ENCODE peak calls at places on chromosomes 6 and 20, in six cellular contexts. V is GM13976; P is left ventricle myocardium inferior; D is astrocyte of the cerebellum; Z is NCI-H1092; O is activated CD4-positive, alpha-beta T cell treated with anti-CD3 and anti-CD28 coated beads, Interleukin-2, amount 10 ng/mL, durations not matched to agents 24 days and 14 days. L is an unnamed sample.

GRCh38 chr6:53436904-53437303 is 88.2 kb upstream of the ELOVL5 start:
- DNase-seq in V (no peak), D (no peak), Z (no peak), O (no peak), P (no peak), L (no peak)

GRCh38 chr6:20644667-20645370 is 110.6 kb downstream of the CDKAL1 start:
- DNase-seq in V (no peak), Z (no peak), P (no peak), D (no peak), O (no peak), L (peak)

GRCh38 chr6:4698901-4699659 is 77.1 kb upstream of the CDYL start:
- DNase-seq in D (peak), V (no peak), P (no peak), O (no peak), Z (no peak), L (no peak)

GRCh38 chr6:45003400-45003799 is 324.7 kb upstream of the RUNX2 start:
- DNase-seq in Z (no peak), O (no peak), P (no peak), D (no peak), V (no peak), L (no peak)

GRCh38 chr6:126112171-126112632 is 125.9 kb downstream of the TRMT11 start:
- DNase-seq in P (no peak), D (peak), Z (no peak), O (no peak), V (no peak), L (peak)

GRCh38 chr20:6583134-6583738 is 184.2 kb upstream of the BMP2 start:
- DNase-seq in D (peak), P (peak), O (no peak), Z (peak), V (peak), L (peak)

GRCh38 chr6:15593798-15594197 is 69.0 kb downstream of the DTNBP1 start:
- DNase-seq in D (no peak), Z (no peak), P (no peak), O (no peak), V (no peak), L (no peak)

GRCh38 chr20:5722927-5723326 is 27.3 kb upstream of the SHLD1 start:
- DNase-seq in P (no peak), V (no peak), D (no peak), O (no peak), Z (no peak), L (no peak)

GRCh38 chr20:34710568-34710839 is 6.4 kb downstream of the TP53INP2 start:
- DNase-seq in P (no peak), V (no peak), D (no peak), O (no peak), Z (no peak), L (no peak)

GRCh38 chr6:112153926-112154621 is 66.7 kb downstream of the FAM229B start:
- DNase-seq in D (no peak), Z (no peak), O (no peak), V (no peak), P (no peak), L (peak)

GRCh38 chr6:3566812-3567211 is 110.0 kb upstream of the SLC22A23 start:
- DNase-seq in P (no peak), Z (no peak), O (peak), V (no peak), D (no peak), L (no peak)

GRCh38 chr6:49462599-49462926 is 490 bp downstream of the MMUT start:
- DNase-seq in D (no peak), V (no peak), O (no peak), Z (no peak), P (no peak), L (peak)